ENCODE peak calls at places on chromosome 16, in ten cellular contexts. H is tibial artery; Q is activated naive CD8-positive, alpha-beta T cell treated with anti-CD3 and anti-CD28 coated beads for 36 hours; I is HTR-8/SVneo; W is AG04449; P is DMS 273 treated with DMSO at 0.1 percent for 48 hours; X is smooth muscle cell of the brain vasculature; C is heart left ventricle; Z is effector CD4-positive, alpha-beta T cell; O is IMR-90. F is an unnamed sample.

GRCh38 chr16:583815-584591 is 5.9 kb upstream of the RAB40C start:
- DNase-seq in Q (no peak), C (no peak), X (no peak), H (no peak), Z (no peak), O (no peak), P (no peak), I (no peak), W (no peak), F (no peak)

GRCh38 chr16:12084436-12084835 is 107.9 kb downstream of the SNX29 start:
- DNase-seq in W (no peak), C (no peak), Z (no peak), X (no peak), I (no peak), O (no peak), H (no peak), P (no peak), Q (no peak), F (no peak)

GRCh38 chr16:35154627-35155026 is 1695.2 kb downstream of the TP53TG3F start:
- DNase-seq in X (no peak), C (no peak), O (no peak), H (no peak), I (no peak), Q (no peak), P (no peak), W (no peak), Z (no peak), F (no peak)

GRCh38 chr16:56424404-56424765 is 960 bp downstream of the AMFR start:
- DNase-seq in C (no peak), X (no peak), I (no peak), O (no peak), Z (no peak), Q (no peak), W (no peak), H (no peak), P (no peak), F (no peak)

GRCh38 chr16:54194008-54194731 is 92.4 kb downstream of the IRX3 start:
- DNase-seq in Z (no peak), I (no peak), H (peak; percentile 89), P (peak; percentile 67), W (no peak), C (peak; percentile 86), O (no peak), Q (no peak), X (peak; percentile 28), F (no peak)

GRCh38 chr16:50285406-50286003 is 19.2 kb downstream of the ADCY7 start:
- DNase-seq in Q (no peak), Z (no peak), H (no peak), O (no peak), C (no peak), W (no peak), I (no peak), X (no peak), P (no peak), F (no peak)

GRCh38 chr16:24013733-24014645 is 178.2 kb downstream of the PRKCB start:
- DNase-seq in O (no peak), Q (peak; percentile 67), W (no peak), Z (peak; percentile 29), X (no peak), H (no peak), C (no peak), I (no peak), P (no peak), F (peak; percentile 30)

GRCh38 chr16:57759131-57759530 is 23.6 kb downstream of the KATNB1 start:
- DNase-seq in I (no peak), X (no peak), O (no peak), C (no peak), P (no peak), Z (no peak), H (no peak), Q (no peak), W (no peak), F (no peak)

GRCh38 chr16:59047114-59047513 is 313.0 kb upstream of the GOT2 start:
- DNase-seq in P (no peak), I (no peak), O (no peak), W (no peak), H (no peak), Q (no peak), Z (no peak), X (no peak), C (no peak), F (no peak)

GRCh38 chr16:46800494-46800893 is 30.5 kb downstream of the C16orf87 start:
- DNase-seq in O (no peak), Z (no peak), H (no peak), P (no peak), C (no peak), W (no peak), Q (no peak), X (no peak), I (no peak), F (no peak)

F was measured in KG1.